ENCODE peak calls at places on chromosome X, in five cellular contexts. R, V, J, M and P are unnamed samples.

GRCh38 chrX:111039606-111040005 is 56.4 kb upstream of the PAK3 start:
- DNase-seq in R (no peak), V (peak; percentile 10), J (no peak), M (peak; percentile 62), P (no peak)

GRCh38 chrX:85327060-85327333 is 52.5 kb downstream of the POF1B start:
- DNase-seq in R (no peak), V (no peak), J (no peak), M (no peak), P (peak; percentile 67)

GRCh38 chrX:68646421-68646820 is 1.0 kb upstream of the STARD8 start:
- DNase-seq in R (no peak), V (no peak), J (no peak), M (no peak), P (no peak)

GRCh38 chrX:10756365-10756915 is 136.1 kb upstream of the MID1 start:
- DNase-seq in R (no peak), V (no peak), J (peak; percentile 87), M (no peak), P (no peak)

GRCh38 chrX:14641681-14642655 is 112.6 kb downstream of the GLRA2 start:
- DNase-seq in R (no peak), V (no peak), J (no peak), M (no peak), P (no peak)

GRCh38 chrX:81120936-81121351 is 80.8 kb downstream of the HMGN5 start:
- DNase-seq in R (no peak), V (peak; percentile 42), J (peak; percentile 33), M (peak; percentile 74), P (no peak)

GRCh38 chrX:153338836-153339235 is 4.9 kb downstream of the ZNF275 start:
- DNase-seq in R (no peak), V (no peak), J (no peak), M (no peak), P (no peak)

GRCh38 chrX:69177511-69178162 is 12.4 kb upstream of the PJA1 start:
- DNase-seq in R (no peak), V (no peak), J (no peak), M (peak; percentile 41), P (no peak)

GRCh38 chrX:118350715-118351114 is 4.8 kb downstream of the WDR44 start:
- DNase-seq in R (no peak), V (no peak), J (no peak), M (no peak), P (no peak)

GRCh38 chrX:41885724-41886123 is 37.6 kb downstream of the CASK start:
- DNase-seq in R (no peak), V (no peak), J (no peak), M (no peak), P (no peak)

GRCh38 chrX:47232803-47233332 is at the start of gene USP11:
- DNase-seq in R (peak; percentile 47), V (peak; percentile 38), J (peak; percentile 41), M (peak; percentile 87), P (no peak)

GRCh38 chrX:34918091-34918736 is 24.4 kb upstream of the FAM47B start:
- DNase-seq in R (no peak), V (no peak), J (peak; percentile 48), M (no peak), P (no peak)

GRCh38 chrX:45956222-45956867 is 588.9 kb downstream of the ZNF674 start:
- DNase-seq in R (no peak), V (no peak), J (no peak), M (no peak), P (no peak)

GRCh38 chrX:28498658-28499057 is 88.6 kb upstream of the IL1RAPL1 start:
- DNase-seq in R (no peak), V (no peak), J (no peak), M (peak; percentile 54), P (no peak)

GRCh38 chrX:20623448-20623847 is 356.7 kb upstream of the RPS6KA3 start:
- DNase-seq in R (no peak), V (no peak), J (no peak), M (no peak), P (no peak)

GRCh38 chrX:3697220-3697684 is 16.2 kb downstream of the PRKX start:
- DNase-seq in R (no peak), V (no peak), J (no peak), M (no peak), P (no peak)

GRCh38 chrX:123960956-123961267 is 594 bp upstream of the STAG2 start:
- DNase-seq in R (no peak), V (no peak), J (no peak), M (no peak), P (no peak)

GRCh38 chrX:56803849-56804681 is 75.0 kb downstream of the NBDY start:
- DNase-seq in R (peak; percentile 28), V (no peak), J (no peak), M (peak; percentile 29), P (no peak)

GRCh38 chrX:20742106-20742505 is 475.4 kb upstream of the RPS6KA3 start:
- DNase-seq in R (no peak), V (no peak), J (peak; percentile 78), M (no peak), P (no peak)

GRCh38 chrX:71996826-71997225 is 86.2 kb downstream of the NHSL2 start:
- DNase-seq in R (no peak), V (peak; percentile 42), J (peak; percentile 46), M (peak; percentile 82), P (no peak)

GRCh38 chrX:10884246-10884645 is 226.9 kb upstream of the HCCS start:
- DNase-seq in R (no peak), V (no peak), J (peak; percentile 79), M (no peak), P (no peak)

GRCh38 chrX:37745835-37746234 is 34.0 kb upstream of the CYBB start:
- DNase-seq in R (no peak), V (no peak), J (no peak), M (no peak), P (no peak)

GRCh38 chrX:46686003-46686645 is 72.8 kb downstream of the SLC9A7 start:
- DNase-seq in R (no peak), V (peak; percentile 22), J (peak; percentile 56), M (peak; percentile 57), P (no peak)

GRCh38 chrX:101260435-101260834 is 30.7 kb downstream of the TAF7L start:
- DNase-seq in R (no peak), V (peak; percentile 21), J (peak; percentile 0), M (peak; percentile 49), P (no peak)

GRCh38 chrX:74525116-74525515 is 89.3 kb downstream of the RLIM start:
- DNase-seq in R (no peak), V (no peak), J (peak; percentile 50), M (no peak), P (no peak)

GRCh38 chrX:129613596-129613995 is 41.2 kb downstream of the APLN start:
- DNase-seq in R (no peak), V (no peak), J (no peak), M (no peak), P (no peak)

GRCh38 chrX:107673933-107674479 is 45.7 kb downstream of the PRPS1 start:
- DNase-seq in R (peak; percentile 88), V (no peak), J (peak; percentile 29), M (peak; percentile 72), P (peak; percentile 96)

GRCh38 chrX:129145898-129146297 is 377.4 kb downstream of the SMARCA1 start:
- DNase-seq in R (no peak), V (no peak), J (no peak), M (no peak), P (no peak)

GRCh38 chrX:101136235-101136634 is 38.2 kb downstream of the CENPI start:
- DNase-seq in R (no peak), V (no peak), J (peak; percentile 15), M (no peak), P (no peak)

GRCh38 chrX:42119076-42119475 is 195.7 kb upstream of the CASK start:
- DNase-seq in R (no peak), V (no peak), J (peak; percentile 63), M (no peak), P (no peak)

GRCh38 chrX:112367065-112367464 is 284.5 kb upstream of the TRPC5 start:
- DNase-seq in R (no peak), V (no peak), J (no peak), M (no peak), P (no peak)

GRCh38 chrX:112368371-112368770 is 285.8 kb upstream of the TRPC5 start:
- DNase-seq in R (no peak), V (peak; percentile 11), J (no peak), M (peak; percentile 65), P (no peak)
- TF ChIP-seq CTCF in R (no peak), V (no peak), J (peak; percentile 31), M (peak; percentile 87), P (peak; percentile 39)

GRCh38 chrX:1784773-1785172 is 169.9 kb downstream of the ASMT start:
- DNase-seq in R (no peak), V (no peak), J (no peak), M (no peak), P (no peak)
- TF ChIP-seq CTCF in R (no peak), V (peak; percentile 33), J (no peak), M (peak; percentile 49), P (peak; percentile 41)

GRCh38 chrX:18883961-18884765 is 99.8 kb downstream of the PHKA2 start:
- DNase-seq in R (no peak), V (no peak), J (no peak), M (peak; percentile 41), P (no peak)
- TF ChIP-seq CTCF in R (no peak), V (no peak), J (no peak), M (no peak), P (no peak)

GRCh38 chrX:12814434-12814833 is 23.2 kb downstream of the PRPS2 start:
- DNase-seq in R (no peak), V (peak; percentile 28), J (peak; percentile 42), M (peak; percentile 80), P (no peak)
- TF ChIP-seq CTCF in R (peak; percentile 33), V (peak; percentile 28), J (peak; percentile 68), M (peak; percentile 75), P (peak; percentile 84)

DNA sequence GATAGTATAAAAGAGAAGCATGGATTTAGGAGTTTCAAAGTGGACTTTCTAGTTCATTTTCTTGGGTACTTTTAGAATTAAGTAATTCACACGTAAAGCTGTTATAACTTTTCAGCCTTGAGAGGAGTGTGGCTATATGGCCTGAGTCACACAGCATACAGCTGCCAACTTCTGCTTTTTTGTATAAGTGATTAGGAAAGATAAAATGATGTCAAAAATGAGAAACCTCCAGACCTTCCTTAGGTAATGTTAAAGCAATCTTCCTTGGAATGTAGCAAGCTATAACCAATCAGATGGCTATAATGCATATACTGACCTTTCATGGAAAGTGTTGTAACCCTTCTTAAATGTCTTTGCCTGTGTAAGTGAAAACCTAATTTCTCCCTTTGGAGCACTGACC is 39.2 kb downstream of the RAB40AL start:
- DNase-seq in R (no peak), V (no peak), J (peak; percentile 61), M (no peak), P (no peak)
- TF ChIP-seq CTCF in R (no peak), V (no peak), J (no peak), M (no peak), P (no peak)

GRCh38 chrX:23694606-23695005 is 27.3 kb downstream of the PRDX4 start:
- DNase-seq in R (peak; percentile 41), V (peak; percentile 18), J (peak; percentile 52), M (peak; percentile 76), P (no peak)
- TF ChIP-seq CTCF in R (peak; percentile 24), V (no peak), J (peak; percentile 60), M (peak; percentile 78), P (peak; percentile 85)

GRCh38 chrX:1434871-1435240 is 17.9 kb downstream of the ASMTL start:
- DNase-seq in R (peak; percentile 28), V (no peak), J (no peak), M (no peak), P (peak; percentile 87)
- TF ChIP-seq CTCF in R (no peak), V (no peak), J (no peak), M (no peak), P (no peak)